ENCODE peak calls at places on chromosomes 5 and 9, in five cellular contexts. A, N, C, W and D are unnamed samples.
A peak's percentile ranks its signal among the peaks of the same experiment; 100 is the strongest.

GRCh38 chr9:130443456-130443801 is 1.3 kb upstream of the ASS1 start:
- DNase-seq in W (no peak), A (no peak), C (no peak), N (no peak), D (no peak)

GRCh38 chr5:121668635-121669034 is 183.0 kb upstream of the FTMT start:
- DNase-seq in N (no peak), C (peak; percentile 7), A (no peak), W (no peak), D (no peak)

GRCh38 chr9:8734760-8735159 is 935.2 kb upstream of the DMAC1 start:
- DNase-seq in C (no peak), N (no peak), W (no peak), A (no peak), D (no peak)

GRCh38 chr9:92657296-92658094 is 12.4 kb downstream of the IPPK start:
- DNase-seq in N (no peak), W (no peak), A (no peak), C (no peak), D (no peak)

GRCh38 chr9:4430492-4431261 is 59.6 kb upstream of the SLC1A1 start:
- DNase-seq in A (no peak), C (no peak), N (no peak), W (no peak), D (no peak)

GRCh38 chr5:170362102-170362501 is 27.1 kb downstream of the KCNMB1 start:
- DNase-seq in N (no peak), A (peak; percentile 82), W (no peak), C (no peak), D (no peak)

GRCh38 chr9:134967547-134967930 is 49.8 kb upstream of the FCN1 start:
- DNase-seq in A (peak; percentile 50), W (peak; percentile 60), N (no peak), C (no peak), D (no peak)

GRCh38 chr5:123422433-123423277 is 548 bp downstream of the CEP120 start:
- DNase-seq in C (no peak), A (no peak), W (no peak), N (peak; percentile 12), D (no peak)

GRCh38 chr9:12817702-12818101 is 42.9 kb downstream of the LURAP1L start:
- DNase-seq in N (no peak), W (no peak), C (peak; percentile 57), A (peak; percentile 71), D (no peak)

GRCh38 chr5:169222934-169223594 is 77.9 kb downstream of the SLIT3 start:
- DNase-seq in W (no peak), A (no peak), N (no peak), C (no peak), D (no peak)

GRCh38 chr9:111843971-111844370 is 49.2 kb upstream of the SHOC1 start:
- DNase-seq in C (no peak), N (no peak), W (no peak), A (no peak), D (no peak)

GRCh38 chr5:152736906-152737305 is 331.8 kb upstream of the NMUR2 start:
- DNase-seq in W (no peak), N (no peak), C (no peak), A (no peak), D (no peak)

GRCh38 chr5:30103056-30104020 is 1090.1 kb upstream of the CDH6 start:
- DNase-seq in N (no peak), W (no peak), A (no peak), C (no peak), D (no peak)

GRCh38 chr9:114371986-114372917 is 15.5 kb downstream of the AKNA start:
- DNase-seq in W (peak; percentile 77), N (no peak), A (peak; percentile 65), C (no peak), D (no peak)

GRCh38 chr5:15074651-15075050 is 203.1 kb upstream of the ANKH start:
- DNase-seq in C (no peak), N (no peak), W (no peak), A (no peak), D (no peak)

GRCh38 chr5:173917788-173918786 is 29.9 kb downstream of the CPEB4 start:
- DNase-seq in N (peak; percentile 17), A (peak; percentile 79), C (peak; percentile 83), W (peak; percentile 53), D (peak; percentile 94)

GRCh38 chr5:2960309-2960708 is 208.8 kb upstream of the IRX2 start:
- DNase-seq in N (no peak), W (no peak), A (no peak), C (no peak), D (no peak)

GRCh38 chr5:103667068-103667467 is 104.5 kb upstream of the NUDT12 start:
- DNase-seq in W (no peak), A (no peak), C (no peak), N (no peak), D (no peak)
- TF ChIP-seq POLR2AphosphoS5 in W (no peak), A (no peak), C (no peak), N (no peak), D (no peak)

GRCh38 chr9:78311075-78311474 is 14.2 kb downstream of the PSAT1 start:
- DNase-seq in W (no peak), A (no peak), N (no peak), C (no peak), D (no peak)
- TF ChIP-seq POLR2AphosphoS5 in W (no peak), A (no peak), N (no peak), C (no peak), D (no peak)

GRCh38 chr5:68418680-68419079 is 203.1 kb downstream of the PIK3R1 start:
- DNase-seq in A (no peak), W (no peak), C (no peak), N (no peak), D (no peak)

GRCh38 chr5:68416714-68417113 is 201.2 kb downstream of the PIK3R1 start:
- DNase-seq in C (no peak), A (no peak), W (no peak), N (no peak), D (no peak)

GRCh38 chr5:68419101-68419636 is 203.6 kb downstream of the PIK3R1 start:
- DNase-seq in A (no peak), C (no peak), N (no peak), W (no peak), D (no peak)

GRCh38 chr5:68419637-68420452 is 204.3 kb downstream of the PIK3R1 start:
- DNase-seq in C (no peak), N (no peak), A (no peak), W (no peak), D (no peak)

DNA sequence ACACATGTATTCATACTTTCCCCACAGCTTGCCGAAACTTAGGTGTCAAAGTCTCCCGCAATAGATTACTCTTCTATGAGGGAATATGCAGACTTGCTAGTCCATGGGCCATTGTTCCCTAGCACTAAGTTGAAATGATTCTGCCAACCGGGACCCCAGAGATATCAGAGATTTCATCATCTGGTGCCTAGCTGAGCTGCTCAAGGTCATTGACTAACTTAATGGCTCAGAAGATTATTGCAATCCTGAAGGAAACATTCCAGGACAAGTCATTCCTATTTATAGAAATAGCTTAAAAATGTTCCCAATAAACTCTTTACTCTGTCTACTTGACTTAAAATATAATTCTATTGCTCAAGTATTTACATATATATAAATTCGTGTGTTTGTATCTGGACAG is 202.7 kb downstream of the PIK3R1 start:
- DNase-seq in A (peak; percentile 64), W (no peak), C (no peak), N (no peak), D (no peak)
- TF ChIP-seq POLR2AphosphoS5 in A (no peak), W (no peak), C (no peak), N (no peak), D (no peak)

DNA sequence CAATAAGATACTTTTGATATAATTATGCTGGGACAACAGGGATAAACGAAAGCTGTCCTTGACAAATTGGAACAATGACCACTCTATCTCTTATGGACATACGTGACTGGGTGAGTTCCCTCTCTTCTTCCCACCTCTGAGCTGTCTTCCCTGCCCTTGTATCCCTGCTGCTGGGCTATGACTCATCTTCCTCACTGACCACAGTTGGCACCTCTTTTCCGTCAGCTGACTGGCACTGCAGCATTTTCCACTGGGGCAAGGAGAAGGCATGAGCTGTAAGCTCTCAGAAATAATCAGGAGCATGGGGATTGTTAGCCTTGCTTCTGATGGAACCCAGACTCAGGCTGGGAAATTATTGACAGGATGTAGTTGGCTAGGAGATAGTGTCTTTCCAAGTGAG is 48.7 kb downstream of the PCSK1 start:
- DNase-seq in A (no peak), C (peak; percentile 51), N (no peak), W (no peak), D (no peak)
- TF ChIP-seq POLR2AphosphoS5 in A (no peak), C (peak; percentile 41), N (no peak), W (no peak), D (no peak)

GRCh38 chr5:72499090-72499489 is 8.1 kb downstream of the ZNF366 start:
- DNase-seq in A (no peak), W (no peak), N (no peak), C (no peak), D (no peak)

GRCh38 chr5:72499730-72500129 is 7.5 kb downstream of the ZNF366 start:
- DNase-seq in W (no peak), A (no peak), N (no peak), C (no peak), D (no peak)

GRCh38 chr5:72498284-72498683 is 8.9 kb downstream of the ZNF366 start:
- DNase-seq in A (no peak), C (no peak), W (no peak), N (no peak), D (no peak)

GRCh38 chr5:72494700-72495124 is 12.5 kb downstream of the ZNF366 start:
- DNase-seq in C (no peak), N (no peak), A (no peak), W (no peak), D (peak; percentile 57)

GRCh38 chr5:72497823-72498222 is 9.4 kb downstream of the ZNF366 start:
- DNase-seq in N (no peak), W (no peak), C (no peak), A (no peak), D (no peak)
- TF ChIP-seq POLR2AphosphoS5 in N (no peak), W (no peak), C (no peak), A (no peak), D (no peak)

GRCh38 chr9:96686638-96687335 is 31.7 kb upstream of the PRXL2C start:
- DNase-seq in C (no peak), N (peak; percentile 20), W (peak; percentile 91), A (peak; percentile 90), D (no peak)
- TF ChIP-seq POLR2AphosphoS5 in C (no peak), N (no peak), W (no peak), A (no peak), D (no peak)

DNA sequence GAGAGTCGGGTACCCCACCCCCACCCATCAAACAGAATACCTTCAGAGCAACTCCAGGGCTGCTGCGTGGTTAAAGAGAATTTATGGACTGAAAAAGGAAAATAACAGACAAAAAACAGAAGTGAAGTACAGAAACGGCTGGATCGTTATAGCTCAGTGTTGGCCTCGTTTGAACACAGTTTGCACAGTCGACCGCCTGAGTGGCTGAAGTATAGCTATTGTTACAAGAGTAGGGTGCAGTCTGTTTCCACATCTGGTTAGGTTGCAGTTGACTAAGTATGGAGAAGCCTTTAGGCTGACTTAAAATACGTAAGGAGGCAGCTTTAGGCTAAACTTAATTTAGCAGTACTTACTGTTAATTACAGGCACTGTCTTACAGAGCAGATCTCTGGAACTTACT is 121.2 kb downstream of the GCNT1 start:
- DNase-seq in A (no peak), N (no peak), C (no peak), W (no peak), D (no peak)
- TF ChIP-seq POLR2AphosphoS5 in A (no peak), N (no peak), C (no peak), W (no peak), D (no peak)